ENCODE peak calls at places on chromosomes 2 and 18, in five cellular contexts. One of them, this sample, is unnamed.

GRCh38 chr2:74391209-74391579 is 11.1 kb upstream of the DCTN1 start:
- DNase-seq in omental fat pad: no peak
- DNase-seq in A549: no peak
- DNase-seq in suprapubic skin: no peak
- DNase-seq in ovary: no peak
- DNase-seq in this sample: no peak

GRCh38 chr2:150806336-150806735 is 318.9 kb upstream of the RND3 start:
- DNase-seq in omental fat pad: no peak
- DNase-seq in A549: no peak
- DNase-seq in suprapubic skin: no peak
- DNase-seq in ovary: no peak
- DNase-seq in this sample: no peak

GRCh38 chr2:108403494-108403893 is 25.7 kb downstream of the SULT1C4 start:
- DNase-seq in omental fat pad: no peak
- DNase-seq in A549: peak; percentile 48
- DNase-seq in suprapubic skin: no peak
- DNase-seq in ovary: no peak
- DNase-seq in this sample: peak; percentile 14

GRCh38 chr2:119517433-119517832 is 6.8 kb downstream of the SCTR start:
- DNase-seq in omental fat pad: no peak
- DNase-seq in A549: peak; percentile 53
- DNase-seq in suprapubic skin: no peak
- DNase-seq in ovary: no peak
- DNase-seq in this sample: no peak

GRCh38 chr2:19542796-19543195 is 184.4 kb upstream of the OSR1 start:
- DNase-seq in omental fat pad: no peak
- DNase-seq in A549: no peak
- DNase-seq in suprapubic skin: no peak
- DNase-seq in ovary: no peak
- DNase-seq in this sample: no peak

GRCh38 chr18:5512191-5512590 is 31.6 kb downstream of the EPB41L3 start:
- DNase-seq in omental fat pad: no peak
- DNase-seq in A549: no peak
- DNase-seq in suprapubic skin: no peak
- DNase-seq in ovary: no peak
- DNase-seq in this sample: no peak

GRCh38 chr2:26542676-26543505 is 65.0 kb upstream of the OTOF start:
- DNase-seq in omental fat pad: no peak
- DNase-seq in A549: no peak
- DNase-seq in suprapubic skin: peak; percentile 34
- DNase-seq in ovary: no peak
- DNase-seq in this sample: no peak

GRCh38 chr2:67108231-67108630 is 288.9 kb upstream of the ETAA1 start:
- DNase-seq in omental fat pad: no peak
- DNase-seq in A549: no peak
- DNase-seq in suprapubic skin: no peak
- DNase-seq in ovary: no peak
- DNase-seq in this sample: no peak

GRCh38 chr2:203592470-203592869 is 57.4 kb upstream of the RAPH1 start:
- DNase-seq in omental fat pad: no peak
- DNase-seq in A549: no peak
- DNase-seq in suprapubic skin: no peak
- DNase-seq in ovary: no peak
- DNase-seq in this sample: no peak

GRCh38 chr18:6728809-6729246 is 688 bp upstream of the ARHGAP28 start:
- DNase-seq in omental fat pad: no peak
- DNase-seq in A549: no peak
- DNase-seq in suprapubic skin: peak; percentile 81
- DNase-seq in ovary: no peak
- DNase-seq in this sample: no peak

GRCh38 chr2:150191349-150191748 is 296.1 kb downstream of the RND3 start:
- DNase-seq in omental fat pad: no peak
- DNase-seq in A549: no peak
- DNase-seq in suprapubic skin: no peak
- DNase-seq in ovary: no peak
- DNase-seq in this sample: no peak

GRCh38 chr2:86020984-86021383 is 84.7 kb downstream of the POLR1A start:
- DNase-seq in omental fat pad: no peak
- DNase-seq in A549: no peak
- DNase-seq in suprapubic skin: peak; percentile 81
- DNase-seq in ovary: no peak
- DNase-seq in this sample: no peak

GRCh38 chr2:207869784-207870778 is 100.4 kb upstream of the FZD5 start:
- DNase-seq in omental fat pad: no peak
- DNase-seq in A549: peak; percentile 83
- DNase-seq in suprapubic skin: no peak
- DNase-seq in ovary: no peak
- DNase-seq in this sample: no peak

GRCh38 chr18:63158676-63159291 is 160.8 kb downstream of the BCL2 start:
- DNase-seq in omental fat pad: no peak
- DNase-seq in A549: no peak
- DNase-seq in suprapubic skin: no peak
- DNase-seq in ovary: no peak
- DNase-seq in this sample: no peak

GRCh38 chr2:191417746-191418145 is 172.5 kb downstream of the MYO1B start:
- DNase-seq in omental fat pad: no peak
- DNase-seq in A549: no peak
- DNase-seq in suprapubic skin: no peak
- DNase-seq in ovary: no peak
- DNase-seq in this sample: no peak

GRCh38 chr2:101124684-101125366 is 26.4 kb downstream of the TBC1D8 start:
- DNase-seq in omental fat pad: peak; percentile 52
- DNase-seq in A549: peak; percentile 98
- DNase-seq in suprapubic skin: peak; percentile 84
- DNase-seq in ovary: no peak
- DNase-seq in this sample: peak; percentile 96

GRCh38 chr2:235053649-235054048 is 101.8 kb downstream of the SH3BP4 start:
- DNase-seq in omental fat pad: no peak
- DNase-seq in A549: no peak
- DNase-seq in suprapubic skin: no peak
- DNase-seq in ovary: no peak
- DNase-seq in this sample: no peak

GRCh38 chr18:5918196-5918595 is 22.9 kb upstream of the TMEM200C start:
- DNase-seq in omental fat pad: no peak
- DNase-seq in A549: no peak
- DNase-seq in suprapubic skin: no peak
- DNase-seq in ovary: no peak
- DNase-seq in this sample: no peak

GRCh38 chr2:225334524-225334923 is 65.0 kb upstream of the NYAP2 start:
- DNase-seq in omental fat pad: no peak
- DNase-seq in A549: peak; percentile 61
- DNase-seq in suprapubic skin: no peak
- DNase-seq in ovary: no peak
- DNase-seq in this sample: no peak

GRCh38 chr18:75406491-75407445 is 20.7 kb downstream of the SMIM21 start:
- DNase-seq in omental fat pad: no peak
- DNase-seq in A549: no peak
- DNase-seq in suprapubic skin: no peak
- DNase-seq in ovary: no peak
- DNase-seq in this sample: no peak

GRCh38 chr2:65369574-65369973 is 62.8 kb downstream of the SPRED2 start:
- DNase-seq in omental fat pad: no peak
- DNase-seq in A549: no peak
- DNase-seq in suprapubic skin: no peak
- DNase-seq in ovary: no peak
- DNase-seq in this sample: no peak

GRCh38 chr2:25960920-25961319 is 21.4 kb downstream of the KIF3C start:
- DNase-seq in omental fat pad: no peak
- DNase-seq in A549: no peak
- DNase-seq in suprapubic skin: no peak
- DNase-seq in ovary: no peak
- DNase-seq in this sample: no peak

GRCh38 chr18:27685807-27686412 is 491.0 kb downstream of the CDH2 start:
- DNase-seq in omental fat pad: no peak
- DNase-seq in A549: peak; percentile 29
- DNase-seq in suprapubic skin: no peak
- DNase-seq in ovary: no peak
- DNase-seq in this sample: peak; percentile 4

GRCh38 chr18:8632386-8632785 is 23.1 kb downstream of the RAB12 start:
- DNase-seq in omental fat pad: no peak
- DNase-seq in A549: no peak
- DNase-seq in suprapubic skin: no peak
- DNase-seq in ovary: no peak
- DNase-seq in this sample: no peak

GRCh38 chr18:72652990-72653593 is 109.0 kb upstream of the CBLN2 start:
- DNase-seq in omental fat pad: no peak
- DNase-seq in A549: peak; percentile 43
- DNase-seq in suprapubic skin: no peak
- DNase-seq in ovary: peak; percentile 27
- DNase-seq in this sample: no peak

GRCh38 chr18:67239826-67240225 is 276.7 kb downstream of the DSEL start:
- DNase-seq in omental fat pad: no peak
- DNase-seq in A549: no peak
- DNase-seq in suprapubic skin: no peak
- DNase-seq in ovary: no peak
- DNase-seq in this sample: no peak

GRCh38 chr2:20515293-20516220 is 68.7 kb downstream of the RHOB start:
- DNase-seq in omental fat pad: no peak
- DNase-seq in A549: no peak
- DNase-seq in suprapubic skin: peak; percentile 61
- DNase-seq in ovary: no peak
- DNase-seq in this sample: no peak

GRCh38 chr2:147255812-147256211 is 589.0 kb upstream of the ACVR2A start:
- DNase-seq in omental fat pad: no peak
- DNase-seq in A549: no peak
- DNase-seq in suprapubic skin: no peak
- DNase-seq in ovary: peak; percentile 17
- DNase-seq in this sample: no peak

GRCh38 chr2:48768669-48769068 is 13.1 kb upstream of the LHCGR start:
- DNase-seq in omental fat pad: no peak
- DNase-seq in A549: no peak
- DNase-seq in suprapubic skin: no peak
- DNase-seq in ovary: no peak
- DNase-seq in this sample: no peak

GRCh38 chr2:231720971-231721640 is 12.8 kb downstream of the PTMA start:
- DNase-seq in omental fat pad: no peak
- DNase-seq in A549: no peak
- DNase-seq in suprapubic skin: no peak
- DNase-seq in ovary: no peak
- DNase-seq in this sample: no peak

GRCh38 chr2:195672674-195673073 is 15.6 kb downstream of the SLC39A10 start:
- DNase-seq in omental fat pad: no peak
- DNase-seq in A549: no peak
- DNase-seq in suprapubic skin: no peak
- DNase-seq in ovary: no peak
- DNase-seq in this sample: no peak
- TF ChIP-seq CTCF in omental fat pad: no peak
- TF ChIP-seq CTCF in A549: no peak
- TF ChIP-seq CTCF in suprapubic skin: no peak
- TF ChIP-seq CTCF in ovary: no peak
- TF ChIP-seq CTCF in this sample: no peak

GRCh38 chr2:144678741-144679140 is 158.8 kb upstream of the ZEB2 start:
- DNase-seq in omental fat pad: no peak
- DNase-seq in A549: no peak
- DNase-seq in suprapubic skin: no peak
- DNase-seq in ovary: no peak
- DNase-seq in this sample: no peak

GRCh38 chr2:144681389-144681788 is 161.5 kb upstream of the ZEB2 start:
- DNase-seq in omental fat pad: no peak
- DNase-seq in A549: no peak
- DNase-seq in suprapubic skin: no peak
- DNase-seq in ovary: no peak
- DNase-seq in this sample: no peak

GRCh38 chr2:144682248-144682647 is 162.3 kb upstream of the ZEB2 start:
- DNase-seq in omental fat pad: no peak
- DNase-seq in A549: no peak
- DNase-seq in suprapubic skin: no peak
- DNase-seq in ovary: no peak
- DNase-seq in this sample: no peak

GRCh38 chr2:144683063-144683740 is 163.3 kb upstream of the ZEB2 start:
- DNase-seq in omental fat pad: no peak
- DNase-seq in A549: no peak
- DNase-seq in suprapubic skin: no peak
- DNase-seq in ovary: no peak
- DNase-seq in this sample: no peak

GRCh38 chr2:144679942-144680341 is 160.0 kb upstream of the ZEB2 start:
- DNase-seq in omental fat pad: no peak
- DNase-seq in A549: no peak
- DNase-seq in suprapubic skin: no peak
- DNase-seq in ovary: no peak
- DNase-seq in this sample: no peak
- TF ChIP-seq CTCF in omental fat pad: no peak
- TF ChIP-seq CTCF in A549: no peak
- TF ChIP-seq CTCF in suprapubic skin: no peak
- TF ChIP-seq CTCF in ovary: no peak
- TF ChIP-seq CTCF in this sample: no peak

DNA sequence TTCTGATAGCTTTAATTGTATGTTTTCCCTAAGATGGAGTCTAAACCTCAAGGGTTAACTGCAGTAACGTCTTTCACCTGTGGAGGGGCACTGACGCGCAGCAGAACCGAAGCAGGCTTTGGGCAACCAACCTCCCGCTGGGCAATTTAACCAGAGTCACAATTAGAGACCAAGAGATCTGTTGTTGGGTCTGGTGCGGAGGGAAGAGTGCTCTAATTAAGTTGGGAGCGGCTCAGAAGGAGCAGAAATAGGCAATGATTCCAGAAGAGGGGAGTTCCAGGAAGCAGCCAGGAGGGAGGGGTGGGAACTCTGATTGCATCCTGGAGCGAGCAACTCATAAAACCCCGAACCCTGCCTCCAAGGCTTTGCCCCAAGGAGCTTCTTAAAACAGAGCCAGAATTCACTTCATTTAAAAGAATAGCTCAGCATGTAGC is 245.8 kb downstream of the PAX3 start:
- DNase-seq in omental fat pad: no peak
- DNase-seq in A549: peak; percentile 5
- DNase-seq in suprapubic skin: no peak
- DNase-seq in ovary: no peak
- DNase-seq in this sample: no peak
- TF ChIP-seq CTCF in omental fat pad: no peak
- TF ChIP-seq CTCF in A549: no peak
- TF ChIP-seq CTCF in suprapubic skin: no peak
- TF ChIP-seq CTCF in ovary: no peak
- TF ChIP-seq CTCF in this sample: no peak

GRCh38 chr2:68225119-68225632 is 27.2 kb downstream of the PPP3R1 start:
- DNase-seq in omental fat pad: no peak
- DNase-seq in A549: peak; percentile 77
- DNase-seq in suprapubic skin: no peak
- DNase-seq in ovary: no peak
- DNase-seq in this sample: no peak
- TF ChIP-seq CTCF in omental fat pad: no peak
- TF ChIP-seq CTCF in A549: peak; percentile 75
- TF ChIP-seq CTCF in suprapubic skin: no peak
- TF ChIP-seq CTCF in ovary: no peak
- TF ChIP-seq CTCF in this sample: peak; percentile 7

GRCh38 chr2:29212009-29212408 is 96.8 kb downstream of the CLIP4 start:
- DNase-seq in omental fat pad: no peak
- DNase-seq in A549: no peak
- DNase-seq in suprapubic skin: no peak
- DNase-seq in ovary: no peak
- DNase-seq in this sample: no peak
- TF ChIP-seq CTCF in omental fat pad: no peak
- TF ChIP-seq CTCF in A549: no peak
- TF ChIP-seq CTCF in suprapubic skin: no peak
- TF ChIP-seq CTCF in ovary: no peak
- TF ChIP-seq CTCF in this sample: peak; percentile 35

GRCh38 chr2:126970583-126970982 is 71.9 kb downstream of the TEX51 start:
- DNase-seq in omental fat pad: no peak
- DNase-seq in A549: no peak
- DNase-seq in suprapubic skin: no peak
- DNase-seq in ovary: no peak
- DNase-seq in this sample: no peak
- TF ChIP-seq CTCF in omental fat pad: no peak
- TF ChIP-seq CTCF in A549: no peak
- TF ChIP-seq CTCF in suprapubic skin: no peak
- TF ChIP-seq CTCF in ovary: no peak
- TF ChIP-seq CTCF in this sample: no peak

GRCh38 chr2:118269408-118270051 is 181.3 kb downstream of the INSIG2 start:
- DNase-seq in omental fat pad: no peak
- DNase-seq in A549: peak; percentile 12
- DNase-seq in suprapubic skin: no peak
- DNase-seq in ovary: no peak
- DNase-seq in this sample: no peak
- TF ChIP-seq CTCF in omental fat pad: no peak
- TF ChIP-seq CTCF in A549: no peak
- TF ChIP-seq CTCF in suprapubic skin: no peak
- TF ChIP-seq CTCF in ovary: no peak
- TF ChIP-seq CTCF in this sample: no peak

This sample was measured in AG09319.